ENCODE peak calls at places on chromosomes 4 and X, in nine cellular contexts. X, E, H, C, V, D, O, Z and T are unnamed samples.

GRCh38 chrX:50756276-50756675 is 57.7 kb downstream of the SHROOM4 start:
- DNase-seq in X (no peak), E (no peak), H (no peak), C (no peak), V (no peak), D (no peak), O (no peak), Z (no peak), T (no peak)

GRCh38 chrX:24228596-24228995 is 79.1 kb downstream of the ZFX start:
- DNase-seq in X (no peak), E (no peak), H (no peak), C (no peak), V (no peak), D (no peak), O (no peak), Z (no peak), T (no peak)

GRCh38 chr4:22413416-22413815 is 102.5 kb downstream of the ADGRA3 start:
- DNase-seq in X (no peak), E (no peak), H (no peak), C (no peak), V (no peak), D (no peak), O (no peak), Z (no peak), T (no peak)

GRCh38 chr4:113707013-113707412 is 54.5 kb downstream of the CAMK2D start:
- DNase-seq in X (no peak), E (no peak), H (no peak), C (no peak), V (no peak), D (no peak), O (no peak), Z (no peak), T (peak)

GRCh38 chr4:174520655-174521054 is 1.6 kb downstream of the HPGD start:
- DNase-seq in X (no peak), E (no peak), H (no peak), C (no peak), V (no peak), D (no peak), O (no peak), Z (no peak), T (no peak)

GRCh38 chr4:85127653-85128052 is 161.2 kb upstream of the WDFY3 start:
- DNase-seq in X (no peak), E (no peak), H (no peak), C (peak), V (peak), D (no peak), O (no peak), Z (no peak), T (no peak)

GRCh38 chr4:132572210-132572609 is 576.9 kb upstream of the PCDH10 start:
- DNase-seq in X (no peak), E (no peak), H (no peak), C (no peak), V (no peak), D (no peak), O (no peak), Z (no peak), T (peak)

GRCh38 chr4:158033416-158033863 is 139.4 kb downstream of the GASK1B start:
- DNase-seq in X (no peak), E (no peak), H (no peak), C (no peak), V (no peak), D (no peak), O (no peak), Z (no peak), T (peak)

GRCh38 chr4:150938417-150938816 is 76.7 kb downstream of the LRBA start:
- DNase-seq in X (no peak), E (no peak), H (no peak), C (no peak), V (no peak), D (no peak), O (no peak), Z (no peak), T (no peak)

GRCh38 chr4:147530723-147531122 is 49.8 kb downstream of the EDNRA start:
- DNase-seq in X (no peak), E (no peak), H (no peak), C (no peak), V (no peak), D (no peak), O (no peak), Z (no peak), T (no peak)

GRCh38 chr4:114613579-114613978 is 15.0 kb downstream of the UGT8 start:
- DNase-seq in X (no peak), E (no peak), H (no peak), C (no peak), V (no peak), D (no peak), O (no peak), Z (no peak), T (no peak)